ENCODE peak calls at places on chromosomes 2 and 18, in ten cellular contexts. U is pancreas, N is ascending aorta, P is heart left ventricle, D is upper lobe of right lung, S is stomach, W is BJ, K is left ventricle myocardium inferior, T is fibroblast of lung, H is PC-9. B is an unnamed sample. For H3K36me3 and H3K27me3, the result is how much of the 10 kb centered on the place peaks cover.

GRCh38 chr18:75478996-75479870 is 51.7 kb upstream of the SMIM21 start:
- DNase-seq in U (no peak), N (no peak), P (no peak), D (no peak), S (no peak), W (no peak), K (no peak), T (peak), H (no peak), B (no peak)

GRCh38 chr18:48896875-48897511 is 53.8 kb downstream of the SMAD7 start:
- DNase-seq in U (peak), N (peak), P (peak), D (peak), S (peak), W (no peak), K (peak), T (peak), H (peak), B (peak)

GRCh38 chr2:174510583-174511189 is 23.9 kb upstream of the GPR155 start:
- DNase-seq in U (no peak), N (no peak), P (no peak), D (no peak), S (no peak), W (no peak), K (no peak), T (peak), H (no peak), B (no peak)

GRCh38 chr2:38421274-38422056 is 44.4 kb upstream of the ATL2 start:
- DNase-seq in U (no peak), N (no peak), P (no peak), D (no peak), S (no peak), W (no peak), K (no peak), T (no peak), H (no peak), B (no peak)

GRCh38 chr18:38369772-38370690 is 804.4 kb upstream of the CELF4 start:
- DNase-seq in U (no peak), N (no peak), P (no peak), D (no peak), S (no peak), W (no peak), K (no peak), T (no peak), H (no peak), B (no peak)

GRCh38 chr2:165837122-165837521 is 43.1 kb upstream of the GALNT3 start:
- DNase-seq in U (no peak), N (no peak), P (no peak), D (no peak), S (no peak), W (no peak), K (no peak), T (peak), H (no peak), B (no peak)

GRCh38 chr2:72744049-72744448 is 81.8 kb downstream of the EXOC6B start:
- DNase-seq in U (no peak), N (no peak), P (no peak), D (no peak), S (no peak), W (no peak), K (no peak), T (peak), H (no peak), B (no peak)

GRCh38 chr2:215847718-215848117 is 165.6 kb downstream of the MREG start:
- DNase-seq in U (no peak), N (no peak), P (no peak), D (no peak), S (no peak), W (no peak), K (no peak), T (no peak), H (no peak), B (no peak)

GRCh38 chr2:216188956-216189355 is 79.8 kb downstream of the XRCC5 start:
- DNase-seq in U (no peak), N (no peak), P (no peak), D (no peak), S (no peak), W (peak), K (no peak), T (peak), H (no peak), B (no peak)

GRCh38 chr2:230654057-230654456 is 58.6 kb upstream of the CAB39 start:
- DNase-seq in U (no peak), N (no peak), P (no peak), D (no peak), S (no peak), W (no peak), K (no peak), T (no peak), H (no peak), B (no peak)

GRCh38 chr2:159186462-159186861 is 100.0 kb downstream of the WDSUB1 start:
- DNase-seq in U (no peak), N (no peak), P (no peak), D (no peak), S (no peak), W (no peak), K (no peak), T (no peak), H (no peak), B (no peak)

GRCh38 chr2:19244460-19245363 is 113.7 kb downstream of the OSR1 start:
- DNase-seq in U (no peak), N (no peak), P (no peak), D (no peak), S (no peak), W (no peak), K (no peak), T (no peak), H (no peak), B (no peak)

GRCh38 chr18:48254077-48254602 is 155.0 kb downstream of the ZBTB7C start:
- DNase-seq in U (no peak), N (no peak), P (no peak), D (no peak), S (no peak), W (no peak), K (no peak), T (no peak), H (no peak), B (no peak)

GRCh38 chr2:238105506-238106338 is 5.6 kb downstream of the ESPNL start:
- DNase-seq in U (peak), N (no peak), P (peak), D (peak), S (no peak), W (no peak), K (no peak), T (no peak), H (no peak), B (no peak)

GRCh38 chr2:195532628-195533271 is 124.3 kb upstream of the SLC39A10 start:
- DNase-seq in U (no peak), N (no peak), P (no peak), D (no peak), S (no peak), W (no peak), K (no peak), T (peak), H (no peak), B (no peak)

GRCh38 chr2:27711804-27712203 is 48.1 kb downstream of the SLC4A1AP start:
- DNase-seq in U (no peak), N (no peak), P (no peak), D (no peak), S (no peak), W (no peak), K (no peak), T (no peak), H (peak), B (no peak)

GRCh38 chr2:36502081-36502480 is 95.9 kb downstream of the FEZ2 start:
- DNase-seq in U (no peak), N (no peak), P (no peak), D (no peak), S (no peak), W (no peak), K (no peak), T (peak), H (no peak), B (no peak)

GRCh38 chr2:181047829-181048228 is 67.4 kb downstream of the UBE2E3 start:
- DNase-seq in U (no peak), N (no peak), P (no peak), D (no peak), S (no peak), W (no peak), K (no peak), T (no peak), H (no peak), B (no peak)

GRCh38 chr2:99682280-99683060 is 192.7 kb upstream of the REV1 start:
- DNase-seq in U (no peak), N (no peak), P (no peak), D (no peak), S (no peak), W (peak), K (no peak), T (peak), H (no peak), B (no peak)

GRCh38 chr2:147224070-147224469 is 620.8 kb upstream of the ACVR2A start:
- DNase-seq in U (no peak), N (no peak), P (no peak), D (no peak), S (no peak), W (no peak), K (no peak), T (peak), H (no peak), B (no peak)

GRCh38 chr2:241809383-241810303 is 650 bp downstream of the NEU4 start:
- DNase-seq in U (peak), N (no peak), P (no peak), D (peak), S (no peak), W (no peak), K (no peak), T (no peak), H (no peak), B (no peak)

GRCh38 chr2:165015052-165015642 is 59.8 kb upstream of the SLC38A11 start:
- DNase-seq in U (peak), N (no peak), P (peak), D (peak), S (peak), W (no peak), K (peak), T (peak), H (peak), B (peak)

GRCh38 chr2:68371138-68371537 is 6.1 kb downstream of the PLEK start:
- DNase-seq in U (no peak), N (no peak), P (no peak), D (no peak), S (no peak), W (no peak), K (no peak), T (no peak), H (no peak), B (no peak)
- H3K36me3 ChIP-seq in U (under half), N (under half), P (under half), D (under half), S (under half), W (under half), K (under half), T (under half), H (under half), B (under half)

GRCh38 chr2:95351080-95351915 is 51.2 kb upstream of the FAHD2A start:
- DNase-seq in U (no peak), N (no peak), P (peak), D (peak), S (peak), W (no peak), K (no peak), T (no peak), H (no peak), B (no peak)
- H3K27me3 ChIP-seq in U (under half), N (under half), P (under half), D (under half), S (under half), W (under half), K (under half), T (under half), H (half or more), B (under half)

GRCh38 chr18:42137671-42138375 is 182.8 kb downstream of the PIK3C3 start:
- DNase-seq in U (no peak), N (no peak), P (no peak), D (no peak), S (no peak), W (no peak), K (no peak), T (no peak), H (no peak), B (no peak)

DNA sequence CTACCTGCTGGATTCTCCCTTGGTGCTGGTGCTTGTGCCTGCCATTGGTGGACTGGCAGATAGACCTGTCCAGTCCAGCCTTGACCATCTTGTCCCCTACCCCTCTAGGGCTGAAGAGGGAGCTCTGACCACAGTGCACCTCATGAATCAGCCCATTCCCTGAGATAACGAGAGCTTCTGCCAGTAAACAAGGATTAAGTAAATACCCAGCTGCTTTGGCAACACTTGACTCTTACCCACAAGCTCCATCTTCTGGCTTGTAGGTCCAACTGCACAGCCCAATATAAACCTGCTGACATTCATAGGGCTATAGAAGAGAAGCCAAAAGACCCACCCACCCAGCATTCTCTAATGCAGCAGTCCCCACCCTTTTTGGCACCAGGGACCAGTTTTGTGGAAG is 186.4 kb downstream of the PIK3C3 start:
- DNase-seq in U (no peak), N (no peak), P (no peak), D (no peak), S (no peak), W (no peak), K (no peak), T (no peak), H (no peak), B (no peak)
- TF ChIP-seq CTCF in U (no peak), N (no peak), P (no peak), D (no peak), S (no peak), W (peak), K (no peak), T (no peak), H (no peak), B (no peak)

GRCh38 chr2:61241266-61241665 is 79.3 kb downstream of the C2orf74 start:
- DNase-seq in U (no peak), N (no peak), P (no peak), D (no peak), S (no peak), W (no peak), K (no peak), T (no peak), H (no peak), B (no peak)
- H3K36me3 ChIP-seq in U (under half), N (under half), P (under half), D (half or more), S (half or more), W (under half), K (half or more), T (under half), H (under half), B (half or more)

GRCh38 chr2:120587997-120588336 is 147.7 kb upstream of the GLI2 start:
- DNase-seq in U (no peak), N (no peak), P (no peak), D (no peak), S (no peak), W (no peak), K (no peak), T (no peak), H (no peak), B (no peak)
- H3K27me3 ChIP-seq in U (under half), N (under half), P (under half), D (under half), S (half or more), W (under half), K (under half), T (under half), H (under half), B (under half)

GRCh38 chr2:24611626-24612025 is 120.6 kb downstream of the NCOA1 start:
- DNase-seq in U (no peak), N (no peak), P (no peak), D (no peak), S (no peak), W (no peak), K (no peak), T (no peak), H (no peak), B (no peak)

GRCh38 chr2:24616606-24617005 is 125.6 kb downstream of the NCOA1 start:
- DNase-seq in U (no peak), N (no peak), P (no peak), D (no peak), S (no peak), W (no peak), K (no peak), T (no peak), H (no peak), B (no peak)

GRCh38 chr2:24617431-24617830 is 126.4 kb downstream of the NCOA1 start:
- DNase-seq in U (no peak), N (no peak), P (no peak), D (no peak), S (no peak), W (peak), K (no peak), T (peak), H (no peak), B (no peak)

DNA sequence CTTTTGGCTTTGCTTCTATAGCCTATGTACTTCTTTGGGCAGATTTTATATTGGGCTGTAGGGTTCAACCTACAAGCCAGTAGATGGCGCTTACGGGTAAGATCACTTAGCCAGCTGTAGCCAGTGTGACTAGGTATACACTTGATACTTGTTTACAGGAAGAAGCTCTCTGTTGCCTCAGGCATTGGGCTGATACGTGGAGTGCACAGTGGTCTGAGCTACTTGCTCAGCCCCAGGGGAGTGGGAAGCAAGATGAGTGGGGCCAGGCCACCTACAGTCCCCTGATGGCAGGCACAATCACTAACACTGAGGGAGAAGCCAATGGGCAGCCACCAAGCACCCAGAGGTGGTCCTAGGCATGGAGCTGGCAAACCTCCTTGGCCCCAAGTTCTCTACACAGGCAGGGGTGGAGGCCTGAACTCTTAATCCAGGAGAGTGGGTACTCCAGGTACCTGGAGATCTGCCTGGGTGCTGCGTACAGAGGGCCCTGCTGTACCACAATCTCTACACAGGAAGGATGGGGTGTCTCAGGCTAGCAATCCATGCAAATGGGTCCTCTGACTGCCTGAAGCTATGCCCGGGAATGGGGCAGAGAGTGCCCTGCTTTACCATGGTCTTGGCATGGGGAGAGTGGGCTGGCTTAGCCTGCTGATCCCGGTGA is 122.2 kb downstream of the NCOA1 start:
- DNase-seq in U (no peak), N (no peak), P (no peak), D (no peak), S (no peak), W (peak), K (no peak), T (peak), H (peak), B (no peak)
- TF ChIP-seq CTCF in U (no peak), N (no peak), P (no peak), D (no peak), S (no peak), W (peak), K (peak), T (peak), H (peak), B (peak)

GRCh38 chr2:26212011-26212410 is 32.4 kb downstream of the HADHA start:
- DNase-seq in U (no peak), N (no peak), P (no peak), D (no peak), S (no peak), W (no peak), K (no peak), T (no peak), H (no peak), B (no peak)
- H3K36me3 ChIP-seq in U (under half), N (half or more), P (under half), D (half or more), S (half or more), W (under half), K (half or more), T (under half), H (under half), B (half or more)

GRCh38 chr2:42998721-42999120 is 206.3 kb upstream of the HAAO start:
- DNase-seq in U (no peak), N (no peak), P (no peak), D (no peak), S (no peak), W (no peak), K (no peak), T (no peak), H (no peak), B (no peak)
- H3K27me3 ChIP-seq in U (under half), N (under half), P (under half), D (under half), S (under half), W (under half), K (under half), T (under half), H (under half), B (under half)

DNA sequence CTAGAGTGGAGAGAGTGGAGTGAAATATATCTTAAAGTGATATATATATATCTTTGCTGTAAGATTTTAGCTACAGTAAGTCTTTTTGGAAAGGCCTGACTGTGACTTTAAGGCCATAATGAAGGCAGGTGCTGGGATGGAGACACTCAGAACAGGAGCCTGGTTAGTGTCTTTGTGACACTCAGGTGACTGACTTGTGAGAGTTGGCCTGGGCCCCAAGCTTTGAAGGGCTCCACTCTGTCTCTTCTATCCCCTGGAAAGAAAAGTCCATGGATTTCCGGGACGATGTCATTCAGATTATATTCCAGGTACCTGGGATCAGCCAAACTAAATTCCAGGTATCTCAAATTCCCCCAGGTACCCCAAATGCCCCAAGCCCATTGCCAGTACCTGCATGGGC is 276.6 kb downstream of the PDE11A start:
- DNase-seq in U (no peak), N (no peak), P (peak), D (no peak), S (no peak), W (no peak), K (peak), T (no peak), H (no peak), B (no peak)
- TF ChIP-seq CTCF in U (no peak), N (no peak), P (no peak), D (no peak), S (no peak), W (no peak), K (no peak), T (no peak), H (no peak), B (no peak)

B was measured in lower lobe of right lung.